ENCODE peak calls at places on chromosome 17, in ten cellular contexts. One of them, this sample, is unnamed.

GRCh38 chr17:81277938-81278693 is 17.0 kb downstream of the SLC38A10 start:
- DNase-seq in heart left ventricle: no peak
- DNase-seq in uterus: no peak
- DNase-seq in cardiac muscle cell: peak
- DNase-seq in cardiac fibroblast: no peak
- DNase-seq in endothelial cell of umbilical vein: no peak
- DNase-seq in AG04450: no peak
- DNase-seq in fibroblast of pulmonary artery: no peak
- DNase-seq in MG63: no peak
- DNase-seq in HFF-Myc: no peak
- DNase-seq in this sample: no peak

GRCh38 chr17:78239489-78239931 is 8.1 kb downstream of the TMEM235 start:
- DNase-seq in heart left ventricle: no peak
- DNase-seq in uterus: no peak
- DNase-seq in cardiac muscle cell: no peak
- DNase-seq in cardiac fibroblast: no peak
- DNase-seq in endothelial cell of umbilical vein: no peak
- DNase-seq in AG04450: no peak
- DNase-seq in fibroblast of pulmonary artery: no peak
- DNase-seq in MG63: no peak
- DNase-seq in HFF-Myc: no peak
- DNase-seq in this sample: no peak

GRCh38 chr17:43020789-43021738 is 1.1 kb downstream of the VAT1 start:
- DNase-seq in heart left ventricle: peak
- DNase-seq in uterus: peak
- DNase-seq in cardiac muscle cell: peak
- DNase-seq in cardiac fibroblast: peak
- DNase-seq in endothelial cell of umbilical vein: peak
- DNase-seq in AG04450: no peak
- DNase-seq in fibroblast of pulmonary artery: peak
- DNase-seq in MG63: peak
- DNase-seq in HFF-Myc: no peak
- DNase-seq in this sample: peak

GRCh38 chr17:6558932-6559752 is 2.8 kb upstream of the PITPNM3 start:
- DNase-seq in heart left ventricle: no peak
- DNase-seq in uterus: no peak
- DNase-seq in cardiac muscle cell: peak
- DNase-seq in cardiac fibroblast: peak
- DNase-seq in endothelial cell of umbilical vein: peak
- DNase-seq in AG04450: no peak
- DNase-seq in fibroblast of pulmonary artery: peak
- DNase-seq in MG63: no peak
- DNase-seq in HFF-Myc: no peak
- DNase-seq in this sample: no peak

GRCh38 chr17:9434502-9435113 is 141.0 kb downstream of the STX8 start:
- DNase-seq in heart left ventricle: no peak
- DNase-seq in uterus: no peak
- DNase-seq in cardiac muscle cell: no peak
- DNase-seq in cardiac fibroblast: no peak
- DNase-seq in endothelial cell of umbilical vein: no peak
- DNase-seq in AG04450: no peak
- DNase-seq in fibroblast of pulmonary artery: no peak
- DNase-seq in MG63: no peak
- DNase-seq in HFF-Myc: no peak
- DNase-seq in this sample: no peak

GRCh38 chr17:63445571-63446217 is 412 bp downstream of the CYB561 start:
- DNase-seq in heart left ventricle: no peak
- DNase-seq in uterus: no peak
- DNase-seq in cardiac muscle cell: peak
- DNase-seq in cardiac fibroblast: no peak
- DNase-seq in endothelial cell of umbilical vein: peak
- DNase-seq in AG04450: no peak
- DNase-seq in fibroblast of pulmonary artery: peak
- DNase-seq in MG63: peak
- DNase-seq in HFF-Myc: no peak
- DNase-seq in this sample: no peak

GRCh38 chr17:35788504-35788998 is 6.9 kb downstream of the MMP28 start:
- DNase-seq in heart left ventricle: no peak
- DNase-seq in uterus: no peak
- DNase-seq in cardiac muscle cell: peak
- DNase-seq in cardiac fibroblast: peak
- DNase-seq in endothelial cell of umbilical vein: no peak
- DNase-seq in AG04450: no peak
- DNase-seq in fibroblast of pulmonary artery: peak
- DNase-seq in MG63: peak
- DNase-seq in HFF-Myc: peak
- DNase-seq in this sample: peak

GRCh38 chr17:55289106-55289446 is 24.3 kb downstream of the HLF start:
- DNase-seq in heart left ventricle: peak
- DNase-seq in uterus: no peak
- DNase-seq in cardiac muscle cell: no peak
- DNase-seq in cardiac fibroblast: no peak
- DNase-seq in endothelial cell of umbilical vein: no peak
- DNase-seq in AG04450: no peak
- DNase-seq in fibroblast of pulmonary artery: no peak
- DNase-seq in MG63: peak
- DNase-seq in HFF-Myc: no peak
- DNase-seq in this sample: no peak

GRCh38 chr17:50203589-50204345 is 2.3 kb upstream of the COL1A1 start:
- DNase-seq in heart left ventricle: no peak
- DNase-seq in uterus: peak
- DNase-seq in cardiac muscle cell: peak
- DNase-seq in cardiac fibroblast: peak
- DNase-seq in endothelial cell of umbilical vein: no peak
- DNase-seq in AG04450: peak
- DNase-seq in fibroblast of pulmonary artery: peak
- DNase-seq in MG63: no peak
- DNase-seq in HFF-Myc: peak
- DNase-seq in this sample: peak

GRCh38 chr17:50204431-50204830 is 3.0 kb upstream of the COL1A1 start:
- DNase-seq in heart left ventricle: no peak
- DNase-seq in uterus: peak
- DNase-seq in cardiac muscle cell: no peak
- DNase-seq in cardiac fibroblast: no peak
- DNase-seq in endothelial cell of umbilical vein: no peak
- DNase-seq in AG04450: no peak
- DNase-seq in fibroblast of pulmonary artery: no peak
- DNase-seq in MG63: no peak
- DNase-seq in HFF-Myc: no peak
- DNase-seq in this sample: no peak

GRCh38 chr17:50205931-50206505 is 4.6 kb upstream of the COL1A1 start:
- DNase-seq in heart left ventricle: peak
- DNase-seq in uterus: peak
- DNase-seq in cardiac muscle cell: no peak
- DNase-seq in cardiac fibroblast: no peak
- DNase-seq in endothelial cell of umbilical vein: no peak
- DNase-seq in AG04450: no peak
- DNase-seq in fibroblast of pulmonary artery: no peak
- DNase-seq in MG63: no peak
- DNase-seq in HFF-Myc: no peak
- DNase-seq in this sample: no peak

GRCh38 chr17:50206604-50207293 is 5.3 kb upstream of the COL1A1 start:
- DNase-seq in heart left ventricle: peak
- DNase-seq in uterus: peak
- DNase-seq in cardiac muscle cell: peak
- DNase-seq in cardiac fibroblast: peak
- DNase-seq in endothelial cell of umbilical vein: no peak
- DNase-seq in AG04450: no peak
- DNase-seq in fibroblast of pulmonary artery: peak
- DNase-seq in MG63: peak
- DNase-seq in HFF-Myc: no peak
- DNase-seq in this sample: peak

DNA sequence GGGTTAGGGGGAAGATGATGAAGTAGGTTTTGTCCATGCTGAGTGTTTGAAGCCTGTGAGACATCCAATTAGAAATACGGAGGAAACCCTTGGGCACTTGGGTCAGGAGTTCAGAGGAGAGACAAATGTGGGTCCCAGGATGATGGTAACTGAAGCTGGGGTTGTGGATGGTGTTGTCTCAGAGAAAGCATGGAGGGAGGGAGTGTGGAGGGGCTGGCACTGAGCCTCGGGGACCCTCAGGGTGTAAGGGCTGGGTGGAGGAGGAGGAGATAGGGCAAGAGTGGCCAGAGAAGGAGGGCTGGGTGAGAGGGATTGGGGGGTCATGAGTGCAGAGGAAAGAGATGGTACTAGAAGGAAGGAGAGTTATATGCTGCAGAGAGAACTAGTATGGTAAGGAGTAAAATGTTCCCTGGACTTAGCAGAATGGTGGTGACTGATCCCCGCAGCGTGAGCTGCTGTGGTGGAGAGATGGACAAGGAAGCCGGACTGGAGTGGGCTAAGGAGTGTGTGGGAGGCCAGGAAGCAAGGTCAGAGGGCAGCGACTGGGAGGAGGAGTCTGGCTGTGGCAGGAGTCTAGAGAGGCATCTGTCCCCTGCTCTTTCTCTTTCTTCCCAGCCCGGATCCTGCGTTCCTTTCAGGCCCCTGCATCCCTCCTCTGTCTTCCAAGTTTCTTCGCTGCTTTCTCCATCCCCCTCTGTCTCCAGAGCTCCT is 3.8 kb upstream of the COL1A1 start:
- DNase-seq in heart left ventricle: peak
- DNase-seq in uterus: peak
- DNase-seq in cardiac muscle cell: peak
- DNase-seq in cardiac fibroblast: peak
- DNase-seq in endothelial cell of umbilical vein: no peak
- DNase-seq in AG04450: no peak
- DNase-seq in fibroblast of pulmonary artery: peak
- DNase-seq in MG63: no peak
- DNase-seq in HFF-Myc: no peak
- DNase-seq in this sample: peak
- H3K4me3 ChIP-seq in heart left ventricle: no peak
- H3K4me3 ChIP-seq in uterus: no peak
- H3K4me3 ChIP-seq in cardiac muscle cell: no peak
- H3K4me3 ChIP-seq in cardiac fibroblast: no peak
- H3K4me3 ChIP-seq in endothelial cell of umbilical vein: no peak
- H3K4me3 ChIP-seq in AG04450: peak
- H3K4me3 ChIP-seq in fibroblast of pulmonary artery: no peak
- H3K4me3 ChIP-seq in MG63: no peak
- H3K4me3 ChIP-seq in HFF-Myc: peak
- H3K4me3 ChIP-seq in this sample: no peak

GRCh38 chr17:77163521-77164280 is 22.9 kb downstream of the SEC14L1 start:
- DNase-seq in heart left ventricle: no peak
- DNase-seq in uterus: no peak
- DNase-seq in cardiac muscle cell: no peak
- DNase-seq in cardiac fibroblast: no peak
- DNase-seq in endothelial cell of umbilical vein: no peak
- DNase-seq in AG04450: no peak
- DNase-seq in fibroblast of pulmonary artery: no peak
- DNase-seq in MG63: no peak
- DNase-seq in HFF-Myc: no peak
- DNase-seq in this sample: no peak

GRCh38 chr17:77161953-77162352 is 21.2 kb downstream of the SEC14L1 start:
- DNase-seq in heart left ventricle: no peak
- DNase-seq in uterus: no peak
- DNase-seq in cardiac muscle cell: no peak
- DNase-seq in cardiac fibroblast: no peak
- DNase-seq in endothelial cell of umbilical vein: no peak
- DNase-seq in AG04450: no peak
- DNase-seq in fibroblast of pulmonary artery: no peak
- DNase-seq in MG63: no peak
- DNase-seq in HFF-Myc: no peak
- DNase-seq in this sample: no peak

GRCh38 chr17:77160877-77161530 is 20.2 kb downstream of the SEC14L1 start:
- DNase-seq in heart left ventricle: no peak
- DNase-seq in uterus: no peak
- DNase-seq in cardiac muscle cell: no peak
- DNase-seq in cardiac fibroblast: no peak
- DNase-seq in endothelial cell of umbilical vein: peak
- DNase-seq in AG04450: no peak
- DNase-seq in fibroblast of pulmonary artery: no peak
- DNase-seq in MG63: no peak
- DNase-seq in HFF-Myc: no peak
- DNase-seq in this sample: peak

GRCh38 chr17:77164483-77165030 is 23.8 kb downstream of the SEC14L1 start:
- DNase-seq in heart left ventricle: peak
- DNase-seq in uterus: no peak
- DNase-seq in cardiac muscle cell: no peak
- DNase-seq in cardiac fibroblast: no peak
- DNase-seq in endothelial cell of umbilical vein: peak
- DNase-seq in AG04450: no peak
- DNase-seq in fibroblast of pulmonary artery: no peak
- DNase-seq in MG63: no peak
- DNase-seq in HFF-Myc: no peak
- DNase-seq in this sample: peak

GRCh38 chr17:77163001-77163400 is 22.2 kb downstream of the SEC14L1 start:
- DNase-seq in heart left ventricle: peak
- DNase-seq in uterus: no peak
- DNase-seq in cardiac muscle cell: peak
- DNase-seq in cardiac fibroblast: peak
- DNase-seq in endothelial cell of umbilical vein: peak
- DNase-seq in AG04450: no peak
- DNase-seq in fibroblast of pulmonary artery: peak
- DNase-seq in MG63: no peak
- DNase-seq in HFF-Myc: no peak
- DNase-seq in this sample: peak
- H3K4me3 ChIP-seq in heart left ventricle: peak
- H3K4me3 ChIP-seq in uterus: no peak
- H3K4me3 ChIP-seq in cardiac muscle cell: no peak
- H3K4me3 ChIP-seq in cardiac fibroblast: no peak
- H3K4me3 ChIP-seq in endothelial cell of umbilical vein: no peak
- H3K4me3 ChIP-seq in AG04450: no peak
- H3K4me3 ChIP-seq in fibroblast of pulmonary artery: no peak
- H3K4me3 ChIP-seq in MG63: no peak
- H3K4me3 ChIP-seq in HFF-Myc: no peak
- H3K4me3 ChIP-seq in this sample: no peak

GRCh38 chr17:48718781-48719641 is 3.3 kb downstream of the PRAC1 start:
- DNase-seq in heart left ventricle: no peak
- DNase-seq in uterus: no peak
- DNase-seq in cardiac muscle cell: no peak
- DNase-seq in cardiac fibroblast: no peak
- DNase-seq in endothelial cell of umbilical vein: no peak
- DNase-seq in AG04450: no peak
- DNase-seq in fibroblast of pulmonary artery: no peak
- DNase-seq in MG63: peak
- DNase-seq in HFF-Myc: no peak
- DNase-seq in this sample: no peak
- H3K4me3 ChIP-seq in heart left ventricle: no peak
- H3K4me3 ChIP-seq in uterus: no peak
- H3K4me3 ChIP-seq in cardiac muscle cell: no peak
- H3K4me3 ChIP-seq in cardiac fibroblast: no peak
- H3K4me3 ChIP-seq in endothelial cell of umbilical vein: no peak
- H3K4me3 ChIP-seq in AG04450: no peak
- H3K4me3 ChIP-seq in fibroblast of pulmonary artery: no peak
- H3K4me3 ChIP-seq in MG63: peak
- H3K4me3 ChIP-seq in HFF-Myc: peak
- H3K4me3 ChIP-seq in this sample: no peak

DNA sequence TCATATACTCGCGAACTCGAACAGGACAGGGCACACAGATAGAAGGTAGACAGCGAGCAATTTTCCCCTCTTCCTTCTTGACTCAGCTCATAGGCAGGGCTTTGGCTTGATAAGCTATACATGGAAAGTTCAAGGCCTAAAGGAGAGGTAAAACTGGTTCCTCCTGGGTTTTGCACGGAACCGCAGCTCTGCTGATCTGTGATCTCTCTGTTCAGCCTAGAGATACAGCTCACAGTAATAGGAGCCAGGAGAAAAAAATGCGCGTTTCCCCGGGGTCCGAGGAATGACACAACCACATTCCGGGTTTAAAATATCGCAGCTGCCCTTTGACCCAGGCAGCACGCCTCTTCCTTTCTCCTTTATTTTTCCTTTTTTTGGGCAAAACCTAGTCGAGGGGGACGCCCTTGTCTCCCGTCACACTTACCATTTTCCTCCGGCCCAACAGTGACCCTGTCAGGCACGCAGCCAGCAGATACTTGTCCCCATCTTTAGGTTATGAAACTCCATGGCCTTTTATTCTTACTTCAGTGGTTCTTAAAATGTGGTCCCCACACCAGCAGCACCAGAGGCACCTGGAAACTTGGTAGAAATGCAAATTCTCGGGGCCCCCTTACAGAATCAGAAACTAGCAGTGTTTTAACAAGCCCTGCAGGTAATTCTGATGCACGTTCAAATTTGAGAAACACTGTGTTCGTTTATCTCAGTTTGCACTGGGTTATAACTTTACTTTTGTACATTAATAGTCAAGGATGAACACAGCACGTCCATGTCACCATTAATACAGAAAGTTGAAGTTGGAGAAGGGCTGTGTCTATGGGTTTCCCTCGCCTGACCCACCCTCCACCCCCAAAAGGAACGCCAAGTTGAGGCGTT is 1.5 kb upstream of the LASP1 start:
- DNase-seq in heart left ventricle: peak
- DNase-seq in uterus: peak
- DNase-seq in cardiac muscle cell: peak
- DNase-seq in cardiac fibroblast: peak
- DNase-seq in endothelial cell of umbilical vein: peak
- DNase-seq in AG04450: no peak
- DNase-seq in fibroblast of pulmonary artery: peak
- DNase-seq in MG63: no peak
- DNase-seq in HFF-Myc: no peak
- DNase-seq in this sample: no peak
- H3K4me3 ChIP-seq in heart left ventricle: peak
- H3K4me3 ChIP-seq in uterus: peak
- H3K4me3 ChIP-seq in cardiac muscle cell: peak
- H3K4me3 ChIP-seq in cardiac fibroblast: peak
- H3K4me3 ChIP-seq in endothelial cell of umbilical vein: peak
- H3K4me3 ChIP-seq in AG04450: peak
- H3K4me3 ChIP-seq in fibroblast of pulmonary artery: peak
- H3K4me3 ChIP-seq in MG63: peak
- H3K4me3 ChIP-seq in HFF-Myc: peak
- H3K4me3 ChIP-seq in this sample: peak